ENCODE peak calls at places on chromosomes 4 and X, in eight cellular contexts. G is brain microvascular endothelial cell; Z is endothelial cell; O is progenitor cell of endocrine pancreas; Q is foreskin fibroblast; U is sigmoid colon; P is CD4-positive, alpha-beta T cell; R is breast epithelium. J is an unnamed sample.

GRCh38 chrX:119391279-119391678 is 7.9 kb upstream of the SLC25A43 start:
- DNase-seq in G (peak), Z (no peak), O (no peak), Q (peak), U (no peak), P (no peak), R (no peak), J (no peak)

GRCh38 chr4:85147481-85148076 is 181.1 kb upstream of the WDFY3 start:
- DNase-seq in G (peak), Z (peak), O (no peak), Q (peak), U (peak), P (no peak), R (peak), J (no peak)

GRCh38 chr4:25533237-25533636 is 122.4 kb upstream of the SLC34A2 start:
- DNase-seq in G (no peak), Z (no peak), O (no peak), Q (no peak), U (no peak), P (no peak), R (no peak), J (no peak)

GRCh38 chr4:73067971-73068394 is 1.5 kb downstream of the COX18 start:
- DNase-seq in G (no peak), Z (no peak), O (no peak), Q (peak), U (no peak), P (no peak), R (no peak), J (no peak)

GRCh38 chr4:79232555-79232954 is 93.3 kb downstream of the NAA11 start:
- DNase-seq in G (peak), Z (no peak), O (no peak), Q (no peak), U (no peak), P (no peak), R (no peak), J (no peak)

GRCh38 chr4:29829067-29829466 is 891.1 kb upstream of the PCDH7 start:
- DNase-seq in G (no peak), Z (no peak), O (no peak), Q (no peak), U (no peak), P (no peak), R (no peak), J (no peak)

GRCh38 chrX:111041018-111041462 is 55.0 kb upstream of the PAK3 start:
- DNase-seq in G (peak), Z (no peak), O (no peak), Q (peak), U (no peak), P (peak), R (peak), J (no peak)

GRCh38 chr4:159390648-159391047 is 287.8 kb downstream of the RAPGEF2 start:
- DNase-seq in G (peak), Z (no peak), O (no peak), Q (peak), U (no peak), P (no peak), R (no peak), J (no peak)

GRCh38 chr4:40629401-40630334 is at the start of gene RBM47:
- DNase-seq in G (peak), Z (peak), O (peak), Q (peak), U (peak), P (peak), R (peak), J (no peak)

GRCh38 chr4:109760682-109761081 is 30.8 kb upstream of the PLA2G12A start:
- DNase-seq in G (no peak), Z (no peak), O (no peak), Q (no peak), U (no peak), P (no peak), R (no peak), J (no peak)

GRCh38 chrX:139094671-139095592 is 383.4 kb upstream of the FGF13 start:
- DNase-seq in G (no peak), Z (no peak), O (no peak), Q (peak), U (no peak), P (no peak), R (no peak), J (no peak)

GRCh38 chr4:100422911-100423310 is 94.9 kb downstream of the EMCN start:
- DNase-seq in G (no peak), Z (no peak), O (no peak), Q (no peak), U (no peak), P (no peak), R (no peak), J (no peak)

GRCh38 chr4:27616166-27616565 is 755.5 kb downstream of the STIM2 start:
- DNase-seq in G (no peak), Z (no peak), O (no peak), Q (peak), U (no peak), P (no peak), R (no peak), J (no peak)

GRCh38 chr4:61543976-61544375 is 343.9 kb downstream of the ADGRL3 start:
- DNase-seq in G (no peak), Z (no peak), O (no peak), Q (no peak), U (no peak), P (no peak), R (no peak), J (no peak)

GRCh38 chr4:146051724-146052396 is 113.2 kb upstream of the ZNF827 start:
- DNase-seq in G (peak), Z (no peak), O (no peak), Q (peak), U (no peak), P (no peak), R (no peak), J (no peak)

GRCh38 chr4:184234155-184234554 is 16.5 kb upstream of the ENPP6 start:
- DNase-seq in G (no peak), Z (no peak), O (no peak), Q (no peak), U (no peak), P (no peak), R (no peak), J (no peak)

GRCh38 chr4:158782539-158783360 is 13.9 kb downstream of the FNIP2 start:
- DNase-seq in G (no peak), Z (no peak), O (no peak), Q (no peak), U (no peak), P (no peak), R (no peak), J (no peak)

GRCh38 chrX:2607113-2607512 is 84.0 kb upstream of the CD99 start:
- DNase-seq in G (no peak), Z (no peak), O (no peak), Q (no peak), U (no peak), P (no peak), R (no peak), J (no peak)

GRCh38 chrX:119757979-119758681 is at the start of gene SOWAHD:
- DNase-seq in G (no peak), Z (peak), O (peak), Q (peak), U (peak), P (peak), R (no peak), J (no peak)

GRCh38 chr4:139171878-139172691 is 4.9 kb downstream of the ELF2 start:
- DNase-seq in G (peak), Z (no peak), O (no peak), Q (peak), U (no peak), P (no peak), R (no peak), J (no peak)

GRCh38 chr4:140099993-140100392 is 54.0 kb downstream of the MAML3 start:
- DNase-seq in G (no peak), Z (peak), O (no peak), Q (peak), U (peak), P (no peak), R (no peak), J (no peak)

GRCh38 chr4:142128529-142128928 is 492.1 kb downstream of the IL15 start:
- DNase-seq in G (no peak), Z (peak), O (no peak), Q (peak), U (peak), P (no peak), R (no peak), J (no peak)

GRCh38 chr4:138522366-138522765 is 280.2 kb upstream of the SLC7A11 start:
- DNase-seq in G (peak), Z (peak), O (no peak), Q (peak), U (no peak), P (no peak), R (no peak), J (no peak)

GRCh38 chrX:47722260-47722659 is 63.3 kb upstream of the UXT start:
- DNase-seq in G (no peak), Z (no peak), O (no peak), Q (no peak), U (no peak), P (no peak), R (no peak), J (no peak)

GRCh38 chr4:18676136-18676922 is 654.8 kb upstream of the LCORL start:
- DNase-seq in G (no peak), Z (no peak), O (no peak), Q (no peak), U (no peak), P (no peak), R (no peak), J (no peak)

GRCh38 chr4:73988096-73988495 is at the start of gene PPBP:
- DNase-seq in G (no peak), Z (no peak), O (no peak), Q (no peak), U (no peak), P (no peak), R (no peak), J (no peak)

GRCh38 chrX:145532176-145532780 is 285.0 kb downstream of the SPANXN1 start:
- DNase-seq in G (no peak), Z (no peak), O (no peak), Q (no peak), U (no peak), P (no peak), R (no peak), J (no peak)

GRCh38 chr4:6470502-6471302 is 1.7 kb downstream of the PPP2R2C start:
- DNase-seq in G (no peak), Z (peak), O (peak), Q (peak), U (peak), P (no peak), R (no peak), J (no peak)

GRCh38 chrX:51496501-51497291 is at the start of gene NUDT11:
- DNase-seq in G (peak), Z (peak), O (peak), Q (peak), U (peak), P (no peak), R (peak), J (peak)

DNA sequence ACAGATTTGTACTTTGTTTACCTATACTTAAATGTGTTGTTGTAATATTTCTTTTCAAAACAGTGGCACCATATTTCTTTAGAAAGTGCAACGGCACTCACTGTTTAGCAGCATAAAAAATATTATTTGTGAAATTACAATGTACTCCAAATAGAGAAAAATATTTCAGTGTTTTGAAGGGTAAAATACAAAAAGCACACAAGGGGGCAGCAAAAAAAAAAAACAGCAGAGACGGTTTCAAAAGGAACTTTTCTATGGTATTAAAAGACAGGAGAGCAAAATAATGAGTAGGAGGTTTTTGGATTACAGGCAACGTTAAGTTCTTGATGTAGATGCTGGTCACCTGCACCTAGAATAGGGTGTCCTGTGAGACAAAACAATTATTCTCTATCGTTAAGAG is 2.0 kb downstream of the NUDT11 start:
- DNase-seq in G (no peak), Z (no peak), O (no peak), Q (peak), U (no peak), P (no peak), R (no peak), J (no peak)
- TF ChIP-seq CTCF in G (no peak), Z (no peak), O (peak), Q (peak), U (no peak), P (no peak), R (no peak), J (peak)

DNA sequence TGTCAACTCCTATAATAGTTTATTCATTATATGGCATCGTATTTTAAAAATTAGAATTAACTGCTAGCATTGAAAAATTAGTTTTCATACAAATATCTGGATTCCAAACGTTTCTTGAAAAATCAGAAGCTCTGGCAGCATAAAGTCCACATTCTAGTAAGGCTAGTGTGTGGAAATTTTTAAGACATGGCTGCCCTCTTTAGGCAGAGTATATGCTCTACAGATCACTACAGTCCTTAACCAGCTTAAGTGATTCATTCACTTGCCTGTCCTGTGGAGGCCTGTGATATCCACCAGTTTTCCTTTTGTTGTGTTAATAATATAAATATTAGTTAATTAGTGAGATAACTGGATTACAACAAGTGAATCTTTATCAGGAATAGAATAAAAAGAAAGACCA is 287.2 kb downstream of the OPHN1 start:
- DNase-seq in G (peak), Z (no peak), O (no peak), Q (peak), U (no peak), P (no peak), R (no peak), J (no peak)
- TF ChIP-seq CTCF in G (peak), Z (no peak), O (peak), Q (peak), U (no peak), P (no peak), R (no peak), J (peak)

DNA sequence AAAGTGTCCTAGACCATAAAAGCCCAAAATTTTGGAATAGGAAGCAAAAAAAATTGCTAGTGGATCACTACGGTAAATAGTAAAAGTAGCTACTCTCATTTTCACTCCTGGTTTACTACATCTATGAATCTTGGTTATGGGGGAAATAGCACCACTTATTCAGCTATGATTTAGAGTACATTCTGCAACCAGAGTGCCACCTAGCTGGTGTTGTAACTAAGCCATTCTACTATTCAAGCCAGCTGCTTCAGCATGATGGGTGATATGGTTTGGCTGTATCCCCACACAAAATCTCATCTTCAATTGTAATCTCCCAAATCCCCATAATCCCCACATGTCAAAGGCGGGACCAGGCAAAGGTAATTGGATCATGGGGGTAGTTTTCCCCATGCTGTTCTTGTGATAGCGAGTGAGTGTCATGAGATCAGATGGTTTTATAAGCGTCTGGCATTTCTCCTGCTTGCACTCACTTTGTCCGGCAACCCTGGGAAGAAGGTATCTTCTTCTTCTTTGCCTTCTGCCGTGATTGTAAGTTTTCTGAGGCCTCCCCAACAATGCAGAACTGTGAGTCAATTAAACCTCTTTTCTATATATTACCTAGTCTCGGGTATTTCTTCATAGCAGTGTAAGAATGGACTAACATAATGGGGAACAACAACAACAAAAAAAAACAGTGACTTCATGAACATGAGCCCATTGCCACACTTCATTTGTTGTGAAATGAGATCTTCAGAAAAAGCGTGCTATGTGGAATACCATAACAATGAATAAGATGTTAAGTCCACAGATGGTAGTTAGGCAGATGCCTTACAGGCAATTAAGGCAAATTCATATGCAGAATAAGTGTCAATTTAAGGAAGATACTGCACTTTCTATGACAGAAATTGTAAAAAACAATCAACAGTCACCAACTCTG is 280.1 kb downstream of the PABPC4L start:
- DNase-seq in G (no peak), Z (no peak), O (no peak), Q (peak), U (no peak), P (no peak), R (no peak), J (peak)
- TF ChIP-seq CTCF in G (peak), Z (no peak), O (no peak), Q (peak), U (no peak), P (no peak), R (no peak), J (peak)

DNA sequence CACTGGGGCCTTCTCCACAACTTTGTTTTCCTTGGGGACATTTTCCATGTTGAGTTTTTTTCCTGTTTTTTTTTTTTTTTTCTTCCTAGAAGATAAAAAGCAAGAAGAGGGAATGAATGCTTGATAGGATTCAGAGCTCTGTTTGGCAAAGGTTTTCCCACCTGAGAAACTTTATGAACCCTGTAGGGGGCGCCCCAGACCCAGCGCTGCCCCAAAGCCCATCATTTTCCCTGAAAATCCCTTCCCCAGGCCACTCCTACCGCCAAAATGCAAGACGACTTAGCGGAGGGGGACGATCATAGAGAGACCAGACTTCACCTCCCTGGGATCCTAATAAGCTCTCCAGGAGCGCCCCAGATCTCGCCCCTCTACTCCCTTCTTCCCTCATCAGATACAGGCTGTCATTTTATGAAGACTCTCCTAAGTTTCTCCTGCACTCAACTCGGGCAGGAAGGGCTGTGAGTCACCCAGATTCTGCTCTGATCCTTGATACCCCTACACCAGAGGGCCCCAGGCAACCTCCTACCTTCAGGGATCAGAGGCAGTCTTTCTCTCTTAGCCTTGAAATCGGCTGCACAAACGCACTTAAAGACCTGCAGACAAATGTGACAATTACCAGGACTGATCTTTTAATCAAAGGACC is 1.4 kb downstream of the BEX5 start:
- DNase-seq in G (no peak), Z (peak), O (no peak), Q (no peak), U (no peak), P (peak), R (no peak), J (no peak)
- TF ChIP-seq CTCF in G (no peak), Z (peak), O (peak), Q (no peak), U (no peak), P (peak), R (no peak), J (peak)